ENCODE peak calls at places on chromosome 11, in four cellular contexts. S is naive B cell; L is stimulated activated naive B cell treated with anti-CD40 and anti-IgM and Interleukin-4, amounts not matched to agents 10 μg/mL and 1 μg/mL and 100 μg/mL, for 72 hours; J is DMS79. Z is an unnamed sample.

GRCh38 chr11:116513894-116514293 is 258.9 kb downstream of the BUD13 start:
- DNase-seq in S (no peak), J (no peak), L (no peak), Z (peak)

GRCh38 chr11:132073787-132074186 is 703.4 kb downstream of the NTM start:
- DNase-seq in L (no peak), J (no peak), S (no peak), Z (no peak)

GRCh38 chr11:125535585-125535984 is 33.7 kb upstream of the EI24 start:
- DNase-seq in J (no peak), S (no peak), L (no peak), Z (no peak)

GRCh38 chr11:93888026-93888425 is 37.6 kb upstream of the VSTM5 start:
- DNase-seq in L (no peak), S (no peak), J (no peak), Z (no peak)

GRCh38 chr11:48142886-48143285 is 73.7 kb upstream of the OR4B1 start:
- DNase-seq in J (no peak), S (no peak), L (no peak), Z (no peak)

GRCh38 chr11:65417221-65417701 is 5.3 kb upstream of the NEAT1 start:
- DNase-seq in S (no peak), J (no peak), L (peak), Z (no peak)

GRCh38 chr11:102276302-102277182 is 40.7 kb upstream of the BIRC3 start:
- DNase-seq in S (no peak), J (no peak), L (no peak), Z (no peak)

GRCh38 chr11:73376168-73376802 is at the start of gene RELT:
- DNase-seq in S (peak), J (peak), L (peak), Z (peak)

GRCh38 chr11:70314730-70315129 is 44.2 kb downstream of the PPFIA1 start:
- DNase-seq in S (no peak), J (no peak), L (peak), Z (no peak)

GRCh38 chr11:114281388-114281956 is 14.7 kb upstream of the NNMT start:
- DNase-seq in L (no peak), S (no peak), J (peak), Z (no peak)

GRCh38 chr11:26960265-26960664 is 33.6 kb upstream of the FIBIN start:
- DNase-seq in L (no peak), S (no peak), J (no peak), Z (no peak)

GRCh38 chr11:29009426-29009825 is 901.2 kb downstream of the METTL15 start:
- DNase-seq in J (no peak), L (no peak), S (no peak), Z (no peak)

GRCh38 chr11:126153999-126154398 is 57.5 kb downstream of the RPUSD4 start:
- DNase-seq in J (peak), L (no peak), S (no peak), Z (no peak)

GRCh38 chr11:117232911-117233409 is 489 bp downstream of the RNF214 start:
- DNase-seq in S (no peak), J (no peak), L (no peak), Z (peak)

GRCh38 chr11:33383075-33383919 is 126.1 kb downstream of the HIPK3 start:
- DNase-seq in L (no peak), J (no peak), S (no peak), Z (no peak)

GRCh38 chr11:106920899-106921504 is 97.3 kb downstream of the GUCY1A2 start:
- DNase-seq in J (no peak), S (no peak), L (no peak), Z (no peak)

GRCh38 chr11:70456921-70457532 is 58.7 kb downstream of the CTTN start:
- DNase-seq in S (no peak), J (no peak), L (no peak), Z (no peak)

Z was measured in GM10248.